ENCODE peak calls at places on chromosomes 7 and 10, in ten cellular contexts. M is Calu3; A is AG09319; O is esophagus muscularis mucosa; D is heart right ventricle; R is AG04450; E is upper lobe of right lung; X is glutamatergic neuron; T is CD4-positive, alpha-beta T cell; B is psoas muscle. F is an unnamed sample.

GRCh38 chr7:47783456-47784240 is 164.6 kb downstream of the PKD1L1 start:
- DNase-seq in B (no peak), M (peak; percentile 53), T (no peak), X (no peak), D (no peak), O (peak; percentile 50), E (no peak), R (peak; percentile 87), A (peak; percentile 78), F (no peak)

GRCh38 chr7:22584179-22584578 is 84.2 kb upstream of the STEAP1B start:
- DNase-seq in X (no peak), E (no peak), M (no peak), A (no peak), R (no peak), O (no peak), B (no peak), T (no peak), D (no peak), F (no peak)

GRCh38 chr10:63260860-63261251 is 127.7 kb downstream of the NRBF2 start:
- DNase-seq in B (no peak), T (no peak), E (no peak), R (no peak), O (no peak), X (no peak), A (no peak), D (no peak), M (no peak), F (no peak)

GRCh38 chr10:12887780-12888179 is 113.7 kb downstream of the CCDC3 start:
- DNase-seq in T (no peak), O (no peak), D (no peak), A (no peak), R (no peak), E (no peak), X (no peak), M (no peak), B (no peak), F (no peak)

GRCh38 chr10:102603946-102604345 is 40.3 kb upstream of the TRIM8 start:
- DNase-seq in R (no peak), T (no peak), X (no peak), A (no peak), E (no peak), M (no peak), O (no peak), B (no peak), D (no peak), F (no peak)

GRCh38 chr10:3196971-3197353 is 24.4 kb upstream of the PITRM1 start:
- DNase-seq in B (no peak), R (no peak), X (no peak), E (no peak), D (no peak), A (no peak), M (no peak), O (no peak), T (no peak), F (peak; percentile 75)

GRCh38 chr10:13977861-13978843 is 352.6 kb downstream of the FRMD4A start:
- DNase-seq in E (no peak), D (no peak), R (peak; percentile 93), T (no peak), M (no peak), A (peak; percentile 91), X (no peak), O (no peak), B (no peak), F (no peak)

GRCh38 chr10:101060951-101061813 is 607 bp upstream of the KAZALD1 start:
- DNase-seq in D (peak; percentile 97), B (peak; percentile 97), X (peak; percentile 93), A (peak; percentile 90), E (peak; percentile 99), M (peak; percentile 93), T (peak; percentile 87), R (peak; percentile 88), O (no peak), F (peak; percentile 98)

GRCh38 chr7:107998660-107999480 is 4.1 kb downstream of the LAMB1 start:
- DNase-seq in B (no peak), E (no peak), A (no peak), X (no peak), M (no peak), R (no peak), O (no peak), D (no peak), T (no peak), F (no peak)

GRCh38 chr7:113768256-113768847 is 150.5 kb downstream of the PPP1R3A start:
- DNase-seq in X (no peak), E (no peak), A (no peak), D (no peak), M (no peak), O (no peak), B (no peak), T (no peak), R (no peak), F (no peak)

GRCh38 chr10:110802551-110803238 is 69.0 kb upstream of the PDCD4 start:
- DNase-seq in X (no peak), A (peak; percentile 73), R (peak; percentile 71), T (peak; percentile 24), E (peak; percentile 86), O (no peak), D (peak; percentile 86), B (peak; percentile 66), M (peak; percentile 5), F (no peak)

GRCh38 chr7:2894118-2894940 is 50.2 kb upstream of the GNA12 start:
- DNase-seq in O (no peak), E (no peak), M (no peak), T (peak; percentile 43), B (no peak), X (no peak), D (no peak), R (no peak), A (no peak), F (no peak)

GRCh38 chr7:157073949-157074624 is 63.6 kb upstream of the MNX1 start:
- DNase-seq in A (no peak), E (peak; percentile 20), T (no peak), O (no peak), X (no peak), M (no peak), B (no peak), R (no peak), D (no peak), F (no peak)

DNA sequence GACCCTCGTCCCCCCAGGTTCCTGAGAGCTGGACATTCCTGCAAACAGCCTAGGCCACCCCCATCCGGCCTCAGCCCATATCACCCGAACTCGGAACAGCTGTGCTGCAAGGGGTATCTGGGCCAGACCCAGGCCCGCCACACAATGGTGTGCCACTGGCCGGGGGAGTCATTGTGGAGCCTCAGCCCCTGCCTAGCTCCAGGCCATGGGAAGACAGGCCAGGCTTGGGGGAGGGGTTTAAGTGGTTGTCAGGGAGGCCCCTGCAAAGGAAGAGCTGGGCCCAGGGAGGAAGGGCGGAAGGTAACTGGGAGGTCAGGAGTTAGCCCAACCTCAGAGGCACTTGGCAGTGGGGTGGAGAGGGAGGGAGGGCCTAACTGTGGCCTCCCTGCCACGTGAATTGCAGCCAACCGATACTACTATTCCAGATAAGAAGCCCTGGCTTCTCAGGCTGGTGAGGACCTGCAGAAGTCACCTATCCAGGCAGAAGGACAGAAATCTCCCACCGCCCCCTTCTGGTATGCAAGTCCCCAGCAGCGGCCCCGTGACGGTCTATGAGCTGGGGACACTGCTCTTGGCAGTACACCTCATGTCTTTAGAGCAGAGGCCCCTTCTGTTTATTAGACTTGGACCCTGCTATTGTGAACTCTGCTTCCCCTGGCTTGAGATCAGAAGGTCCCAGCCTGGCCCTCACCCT is 26.8 kb downstream of the VSIR start:
- DNase-seq in A (no peak), M (peak; percentile 58), D (peak; percentile 79), X (no peak), T (no peak), R (no peak), E (no peak), O (no peak), B (peak; percentile 56), F (no peak)
- TF ChIP-seq CTCF in A (no peak), M (no peak), D (no peak), X (no peak), T (no peak), R (no peak), E (peak; percentile 25), O (no peak), B (no peak), F (no peak)

GRCh38 chr10:48476279-48476982 is 128.4 kb downstream of the ARHGAP22 start:
- DNase-seq in X (no peak), R (no peak), T (no peak), B (no peak), D (no peak), O (no peak), M (no peak), A (no peak), E (peak; percentile 35), F (peak; percentile 53)
- TF ChIP-seq CTCF in X (no peak), R (no peak), T (no peak), B (no peak), D (no peak), O (no peak), M (no peak), A (no peak), E (no peak), F (no peak)

DNA sequence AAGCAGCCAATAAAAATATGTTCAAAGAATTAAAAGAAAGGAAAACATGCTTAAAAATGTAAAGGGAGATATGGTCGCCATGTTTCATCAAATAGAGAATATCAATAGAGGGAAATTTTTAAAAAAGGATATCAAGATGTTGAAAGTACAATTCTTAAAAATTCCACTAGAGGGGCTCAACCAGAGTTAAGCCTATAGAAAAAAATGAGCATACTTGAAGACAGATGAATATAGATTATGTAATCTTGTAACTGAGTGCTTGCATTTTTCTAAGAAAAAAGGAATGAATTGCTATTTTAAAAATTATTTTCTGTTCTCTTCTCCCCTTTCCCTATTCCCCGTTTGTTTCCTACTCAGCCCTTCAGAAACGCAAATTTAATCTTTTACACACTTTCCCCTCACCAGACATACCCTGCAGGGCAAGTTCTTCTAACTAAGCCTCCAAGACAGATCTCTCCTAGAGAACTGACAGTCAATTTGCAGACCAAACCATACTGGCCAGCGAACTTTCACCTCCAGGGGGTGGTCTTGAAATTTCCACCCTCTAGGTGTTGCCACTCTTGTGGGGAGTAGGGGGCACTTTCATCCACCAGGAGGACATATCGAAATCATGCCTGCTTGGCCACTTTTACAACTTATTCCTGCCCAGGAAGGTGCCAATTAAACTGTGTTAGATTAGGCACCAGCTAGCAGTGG is 67.7 kb downstream of the NSUN6 start:
- DNase-seq in M (no peak), R (no peak), X (no peak), E (no peak), O (no peak), B (no peak), T (no peak), A (no peak), D (no peak), F (no peak)
- TF ChIP-seq CTCF in M (no peak), R (peak; percentile 32), X (peak; percentile 48), E (no peak), O (no peak), B (no peak), T (peak; percentile 29), A (no peak), D (peak; percentile 4), F (peak; percentile 32)

DNA sequence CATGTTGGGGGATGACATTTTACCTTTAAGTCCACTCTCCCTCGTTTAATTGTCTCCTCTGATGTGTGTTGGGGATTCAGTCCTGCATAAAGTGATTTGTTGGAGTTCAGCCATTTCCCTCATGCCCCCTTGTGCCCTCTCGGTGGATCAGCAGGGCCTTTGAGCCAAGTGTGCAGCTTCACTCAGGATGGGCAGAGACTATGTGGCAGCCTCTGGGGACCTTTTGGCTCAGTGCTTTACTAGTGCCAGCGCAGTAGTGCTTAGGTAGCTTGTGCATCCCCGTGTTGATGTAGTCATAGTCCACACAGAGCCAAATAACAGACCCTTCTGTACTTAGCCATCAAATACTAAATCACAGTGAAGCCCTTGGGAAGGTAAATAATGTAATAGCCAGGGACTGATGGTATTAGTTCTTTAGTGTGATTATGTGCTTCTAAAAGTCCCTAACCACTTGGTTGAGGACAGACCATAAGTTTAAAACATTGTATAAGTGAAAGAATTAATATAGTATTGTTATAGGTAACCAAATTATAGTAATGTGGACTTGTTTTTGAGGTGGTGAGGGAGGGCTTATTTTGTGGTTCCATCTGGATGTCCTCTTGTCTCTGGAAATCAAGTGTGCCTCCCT is 11.4 kb downstream of the BUB3 start:
- DNase-seq in M (no peak), T (no peak), R (no peak), X (no peak), A (no peak), O (no peak), B (no peak), D (no peak), E (no peak), F (no peak)
- TF ChIP-seq CTCF in M (no peak), T (no peak), R (no peak), X (no peak), A (no peak), O (no peak), B (no peak), D (no peak), E (no peak), F (no peak)